ENCODE peak calls at places on chromosomes 1 and 21, in nine cellular contexts. One of them, this sample, is unnamed.

GRCh38 chr1:186440584-186440983 is 20.3 kb downstream of the PDC start:
- DNase-seq in spleen: no peak
- DNase-seq in sigmoid colon: no peak
- DNase-seq in HepG2: no peak
- DNase-seq in HCT116: no peak
- DNase-seq in GM12892: no peak
- DNase-seq in H1: no peak
- DNase-seq in GM12891: no peak
- DNase-seq in prostate gland: no peak
- DNase-seq in this sample: no peak

GRCh38 chr1:30149226-30149625 is 574.2 kb downstream of the MATN1 start:
- DNase-seq in prostate gland: no peak
- DNase-seq in GM12892: no peak
- DNase-seq in spleen: no peak
- DNase-seq in HepG2: no peak
- DNase-seq in HCT116: no peak
- DNase-seq in sigmoid colon: no peak
- DNase-seq in H1: no peak
- DNase-seq in GM12891: no peak
- DNase-seq in this sample: no peak

GRCh38 chr21:46561448-46562095 is 43.3 kb downstream of the S100B start:
- DNase-seq in spleen: no peak
- DNase-seq in GM12891: no peak
- DNase-seq in H1: no peak
- DNase-seq in prostate gland: no peak
- DNase-seq in sigmoid colon: no peak
- DNase-seq in HCT116: no peak
- DNase-seq in GM12892: no peak
- DNase-seq in HepG2: no peak
- DNase-seq in this sample: no peak

GRCh38 chr21:31255846-31256395 is 88.1 kb downstream of the TIAM1 start:
- DNase-seq in HCT116: no peak
- DNase-seq in H1: no peak
- DNase-seq in sigmoid colon: no peak
- DNase-seq in GM12892: no peak
- DNase-seq in GM12891: no peak
- DNase-seq in HepG2: no peak
- DNase-seq in prostate gland: no peak
- DNase-seq in spleen: no peak
- DNase-seq in this sample: no peak

GRCh38 chr1:245552331-245552730 is 397.5 kb downstream of the KIF26B start:
- DNase-seq in HepG2: no peak
- DNase-seq in HCT116: no peak
- DNase-seq in GM12891: no peak
- DNase-seq in prostate gland: no peak
- DNase-seq in GM12892: no peak
- DNase-seq in sigmoid colon: no peak
- DNase-seq in spleen: no peak
- DNase-seq in H1: no peak
- DNase-seq in this sample: no peak

GRCh38 chr21:15138475-15138874 is 73.7 kb upstream of the NRIP1 start:
- DNase-seq in HepG2: no peak
- DNase-seq in HCT116: no peak
- DNase-seq in prostate gland: no peak
- DNase-seq in sigmoid colon: no peak
- DNase-seq in spleen: no peak
- DNase-seq in GM12892: no peak
- DNase-seq in H1: no peak
- DNase-seq in GM12891: no peak
- DNase-seq in this sample: peak

GRCh38 chr1:218846166-218846565 is 327.5 kb upstream of the LYPLAL1 start:
- DNase-seq in spleen: no peak
- DNase-seq in HepG2: no peak
- DNase-seq in GM12892: no peak
- DNase-seq in H1: no peak
- DNase-seq in prostate gland: no peak
- DNase-seq in sigmoid colon: no peak
- DNase-seq in GM12891: no peak
- DNase-seq in HCT116: no peak
- DNase-seq in this sample: no peak

GRCh38 chr21:26801524-26801923 is 43.7 kb downstream of the ADAMTS1 start:
- DNase-seq in prostate gland: no peak
- DNase-seq in GM12892: no peak
- DNase-seq in HCT116: no peak
- DNase-seq in H1: no peak
- DNase-seq in GM12891: no peak
- DNase-seq in sigmoid colon: no peak
- DNase-seq in HepG2: no peak
- DNase-seq in spleen: no peak
- DNase-seq in this sample: no peak

GRCh38 chr1:115717541-115717940 is 51.0 kb downstream of the CASQ2 start:
- DNase-seq in spleen: no peak
- DNase-seq in GM12892: no peak
- DNase-seq in HCT116: peak
- DNase-seq in GM12891: no peak
- DNase-seq in H1: no peak
- DNase-seq in prostate gland: peak
- DNase-seq in sigmoid colon: peak
- DNase-seq in HepG2: peak
- DNase-seq in this sample: peak

GRCh38 chr1:85027242-85027983 is 20.9 kb downstream of the MCOLN3 start:
- DNase-seq in HepG2: no peak
- DNase-seq in HCT116: no peak
- DNase-seq in H1: no peak
- DNase-seq in GM12891: no peak
- DNase-seq in sigmoid colon: no peak
- DNase-seq in GM12892: no peak
- DNase-seq in spleen: no peak
- DNase-seq in prostate gland: no peak
- DNase-seq in this sample: no peak

GRCh38 chr1:118918940-118919259 is 69.2 kb downstream of the TBX15 start:
- DNase-seq in prostate gland: no peak
- DNase-seq in H1: no peak
- DNase-seq in HepG2: no peak
- DNase-seq in GM12892: no peak
- DNase-seq in GM12891: no peak
- DNase-seq in HCT116: no peak
- DNase-seq in spleen: no peak
- DNase-seq in sigmoid colon: no peak
- DNase-seq in this sample: no peak

GRCh38 chr1:234722904-234723588 is 113.1 kb upstream of the IRF2BP2 start:
- DNase-seq in GM12891: no peak
- DNase-seq in sigmoid colon: peak
- DNase-seq in spleen: peak
- DNase-seq in prostate gland: peak
- DNase-seq in H1: no peak
- DNase-seq in HCT116: peak
- DNase-seq in GM12892: no peak
- DNase-seq in HepG2: peak
- DNase-seq in this sample: peak

GRCh38 chr1:24659166-24659904 is 16.2 kb downstream of the SRRM1 start:
- DNase-seq in HCT116: no peak
- DNase-seq in GM12891: no peak
- DNase-seq in GM12892: no peak
- DNase-seq in spleen: no peak
- DNase-seq in sigmoid colon: no peak
- DNase-seq in HepG2: no peak
- DNase-seq in H1: no peak
- DNase-seq in prostate gland: no peak
- DNase-seq in this sample: no peak

GRCh38 chr1:72431810-72432209 is 149.5 kb upstream of the NEGR1 start:
- DNase-seq in GM12891: no peak
- DNase-seq in HepG2: no peak
- DNase-seq in GM12892: no peak
- DNase-seq in spleen: no peak
- DNase-seq in prostate gland: no peak
- DNase-seq in sigmoid colon: no peak
- DNase-seq in HCT116: no peak
- DNase-seq in H1: no peak
- DNase-seq in this sample: no peak

GRCh38 chr1:39659110-39659509 is 12.8 kb downstream of the NT5C1A start:
- DNase-seq in GM12891: no peak
- DNase-seq in prostate gland: no peak
- DNase-seq in spleen: no peak
- DNase-seq in HepG2: no peak
- DNase-seq in GM12892: no peak
- DNase-seq in H1: no peak
- DNase-seq in sigmoid colon: no peak
- DNase-seq in HCT116: no peak
- DNase-seq in this sample: no peak

GRCh38 chr21:26795866-26796329 is 49.3 kb downstream of the ADAMTS1 start:
- DNase-seq in GM12891: no peak
- DNase-seq in sigmoid colon: peak
- DNase-seq in HCT116: no peak
- DNase-seq in HepG2: no peak
- DNase-seq in prostate gland: peak
- DNase-seq in GM12892: no peak
- DNase-seq in H1: no peak
- DNase-seq in spleen: no peak
- DNase-seq in this sample: peak

GRCh38 chr1:184866991-184867788 is 107.1 kb downstream of the NIBAN1 start:
- DNase-seq in spleen: no peak
- DNase-seq in HCT116: no peak
- DNase-seq in H1: no peak
- DNase-seq in sigmoid colon: no peak
- DNase-seq in GM12891: no peak
- DNase-seq in prostate gland: no peak
- DNase-seq in GM12892: no peak
- DNase-seq in HepG2: no peak
- DNase-seq in this sample: peak

GRCh38 chr1:3653286-3653618 is 936 bp downstream of the TP73 start:
- DNase-seq in HCT116: no peak
- DNase-seq in HepG2: no peak
- DNase-seq in sigmoid colon: no peak
- DNase-seq in spleen: no peak
- DNase-seq in GM12891: no peak
- DNase-seq in H1: no peak
- DNase-seq in prostate gland: no peak
- DNase-seq in GM12892: no peak
- DNase-seq in this sample: no peak

GRCh38 chr1:245270063-245270462 is 115.3 kb downstream of the KIF26B start:
- DNase-seq in HCT116: no peak
- DNase-seq in H1: no peak
- DNase-seq in prostate gland: no peak
- DNase-seq in GM12892: no peak
- DNase-seq in GM12891: no peak
- DNase-seq in spleen: no peak
- DNase-seq in sigmoid colon: no peak
- DNase-seq in HepG2: no peak
- DNase-seq in this sample: no peak

GRCh38 chr1:168833352-168833751 is 104.3 kb upstream of the DPT start:
- DNase-seq in HepG2: peak
- DNase-seq in HCT116: no peak
- DNase-seq in GM12891: no peak
- DNase-seq in GM12892: no peak
- DNase-seq in sigmoid colon: no peak
- DNase-seq in spleen: no peak
- DNase-seq in prostate gland: no peak
- DNase-seq in H1: no peak
- DNase-seq in this sample: no peak

GRCh38 chr1:15168479-15168878 is 14.9 kb downstream of the TMEM51 start:
- DNase-seq in GM12892: no peak
- DNase-seq in GM12891: no peak
- DNase-seq in HepG2: no peak
- DNase-seq in sigmoid colon: no peak
- DNase-seq in spleen: no peak
- DNase-seq in prostate gland: no peak
- DNase-seq in HCT116: no peak
- DNase-seq in H1: no peak
- DNase-seq in this sample: no peak

GRCh38 chr1:152539901-152540300 is 25.6 kb downstream of the CRCT1 start:
- DNase-seq in HepG2: no peak
- DNase-seq in sigmoid colon: no peak
- DNase-seq in GM12891: no peak
- DNase-seq in GM12892: no peak
- DNase-seq in H1: no peak
- DNase-seq in prostate gland: no peak
- DNase-seq in HCT116: no peak
- DNase-seq in spleen: no peak
- DNase-seq in this sample: no peak

DNA sequence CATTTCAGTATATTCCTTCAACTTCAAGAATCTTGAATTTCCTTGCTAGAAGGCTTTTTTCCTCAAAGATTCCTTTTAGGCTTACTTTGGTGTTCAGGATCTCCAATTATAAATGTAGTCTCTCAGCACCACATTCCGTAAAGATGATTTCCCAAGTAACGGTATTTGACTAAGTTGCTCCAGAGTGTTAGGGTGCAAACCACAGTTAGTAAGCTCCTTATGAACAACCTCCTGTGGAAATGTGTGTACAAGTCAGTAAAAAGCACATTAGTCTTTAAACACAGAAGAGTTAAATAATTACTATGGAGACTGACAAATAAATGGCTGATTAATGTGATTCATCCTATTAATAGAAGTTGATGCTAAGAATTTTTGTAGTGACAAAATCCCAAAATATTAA is 10.3 kb downstream of the DONSON start:
- DNase-seq in HCT116: no peak
- DNase-seq in GM12891: no peak
- DNase-seq in prostate gland: no peak
- DNase-seq in GM12892: no peak
- DNase-seq in H1: no peak
- DNase-seq in spleen: no peak
- DNase-seq in sigmoid colon: no peak
- DNase-seq in HepG2: no peak
- DNase-seq in this sample: no peak
- TF ChIP-seq POLR2A in HCT116: no peak
- TF ChIP-seq POLR2A in GM12891: no peak
- TF ChIP-seq POLR2A in prostate gland: no peak
- TF ChIP-seq POLR2A in GM12892: no peak
- TF ChIP-seq POLR2A in H1: no peak
- TF ChIP-seq POLR2A in spleen: no peak
- TF ChIP-seq POLR2A in sigmoid colon: no peak
- TF ChIP-seq POLR2A in HepG2: no peak
- TF ChIP-seq POLR2A in this sample: no peak

GRCh38 chr1:51519048-51519856 is at the start of gene EPS15:
- DNase-seq in spleen: peak
- DNase-seq in HepG2: peak
- DNase-seq in prostate gland: peak
- DNase-seq in sigmoid colon: peak
- DNase-seq in HCT116: peak
- DNase-seq in H1: no peak
- DNase-seq in GM12891: peak
- DNase-seq in GM12892: peak
- DNase-seq in this sample: peak
- TF ChIP-seq POLR2AphosphoS5 in spleen: peak
- TF ChIP-seq POLR2AphosphoS5 in HepG2: peak
- TF ChIP-seq POLR2AphosphoS5 in prostate gland: peak
- TF ChIP-seq POLR2AphosphoS5 in sigmoid colon: peak
- TF ChIP-seq POLR2AphosphoS5 in HCT116: peak
- TF ChIP-seq POLR2AphosphoS5 in H1: peak
- TF ChIP-seq POLR2AphosphoS5 in GM12891: peak
- TF ChIP-seq POLR2AphosphoS5 in GM12892: peak
- TF ChIP-seq POLR2AphosphoS5 in this sample: peak

GRCh38 chr1:29142714-29143113 is 19.0 kb upstream of the TMEM200B start:
- DNase-seq in GM12891: no peak
- DNase-seq in sigmoid colon: no peak
- DNase-seq in spleen: no peak
- DNase-seq in GM12892: no peak
- DNase-seq in prostate gland: no peak
- DNase-seq in HepG2: no peak
- DNase-seq in H1: no peak
- DNase-seq in HCT116: no peak
- DNase-seq in this sample: no peak
- TF ChIP-seq POLR2A in GM12891: no peak
- TF ChIP-seq POLR2A in sigmoid colon: no peak
- TF ChIP-seq POLR2A in spleen: no peak
- TF ChIP-seq POLR2A in GM12892: no peak
- TF ChIP-seq POLR2A in prostate gland: no peak
- TF ChIP-seq POLR2A in HepG2: no peak
- TF ChIP-seq POLR2A in H1: no peak
- TF ChIP-seq POLR2A in HCT116: no peak
- TF ChIP-seq POLR2A in this sample: no peak

GRCh38 chr21:32484706-32485380 is 72.3 kb downstream of the EVA1C start:
- DNase-seq in GM12891: no peak
- DNase-seq in GM12892: no peak
- DNase-seq in prostate gland: peak
- DNase-seq in H1: no peak
- DNase-seq in HCT116: no peak
- DNase-seq in HepG2: no peak
- DNase-seq in sigmoid colon: no peak
- DNase-seq in spleen: no peak
- DNase-seq in this sample: peak
- TF ChIP-seq POLR2AphosphoS5 in GM12891: no peak
- TF ChIP-seq POLR2AphosphoS5 in GM12892: no peak
- TF ChIP-seq POLR2AphosphoS5 in prostate gland: peak
- TF ChIP-seq POLR2AphosphoS5 in H1: no peak
- TF ChIP-seq POLR2AphosphoS5 in HCT116: no peak
- TF ChIP-seq POLR2AphosphoS5 in HepG2: no peak
- TF ChIP-seq POLR2AphosphoS5 in sigmoid colon: no peak
- TF ChIP-seq POLR2AphosphoS5 in spleen: no peak
- TF ChIP-seq POLR2AphosphoS5 in this sample: no peak

This sample was measured in transverse colon.